ENCODE peak calls at places on chromosomes 1 and 21, in four cellular contexts. P, W, B and R are unnamed samples.

GRCh38 chr1:95506736-95507404 is 272.9 kb downstream of the RWDD3 start:
- DNase-seq in P (no peak), W (no peak), B (no peak), R (peak)

GRCh38 chr1:193654951-193655705 is 468.7 kb upstream of the B3GALT2 start:
- DNase-seq in P (no peak), W (no peak), B (no peak), R (no peak)

GRCh38 chr1:186244825-186245224 is 130.2 kb downstream of the TPR start:
- DNase-seq in P (no peak), W (no peak), B (peak), R (no peak)

GRCh38 chr1:25728301-25728935 is 71.6 kb upstream of the SELENON start:
- DNase-seq in P (no peak), W (no peak), B (no peak), R (no peak)

GRCh38 chr1:189787201-189787600 is 690.5 kb downstream of the BRINP3 start:
- DNase-seq in P (no peak), W (no peak), B (peak), R (no peak)

GRCh38 chr1:171929121-171929520 is 87.8 kb downstream of the DNM3 start:
- DNase-seq in P (no peak), W (no peak), B (no peak), R (no peak)

GRCh38 chr1:26378088-26378878 is 5.7 kb upstream of the ZNF683 start:
- DNase-seq in P (peak), W (peak), B (no peak), R (no peak)

GRCh38 chr1:15627343-15627988 is 10.2 kb downstream of the DDI2 start:
- DNase-seq in P (peak), W (peak), B (no peak), R (no peak)

GRCh38 chr1:53176452-53177344 is 19.9 kb upstream of the CPT2 start:
- DNase-seq in P (no peak), W (no peak), B (no peak), R (peak)

GRCh38 chr1:30716646-30717045 is 6.7 kb downstream of the MATN1 start:
- DNase-seq in P (no peak), W (no peak), B (no peak), R (no peak)

GRCh38 chr21:45870851-45871615 is 110.5 kb upstream of the COL6A1 start:
- DNase-seq in P (no peak), W (no peak), B (no peak), R (no peak)

GRCh38 chr1:146051452-146051852 is 29.9 kb upstream of the HJV start:
- DNase-seq in P (no peak), W (no peak), B (no peak), R (no peak)

GRCh38 chr1:1359316-1359667 is 937 bp upstream of the MXRA8 start:
- DNase-seq in P (no peak), W (no peak), B (no peak), R (no peak)

GRCh38 chr1:166902279-166902678 is 26.2 kb upstream of the TADA1 start:
- DNase-seq in P (peak), W (no peak), B (no peak), R (no peak)

GRCh38 chr21:15045017-15045416 is 19.8 kb downstream of the NRIP1 start:
- DNase-seq in P (no peak), W (no peak), B (no peak), R (no peak)

GRCh38 chr1:43493661-43494450 is 36.8 kb upstream of the PTPRF start:
- DNase-seq in P (no peak), W (no peak), B (peak), R (no peak)

GRCh38 chr1:241167121-241167619 is 189.8 kb downstream of the RGS7 start:
- DNase-seq in P (no peak), W (no peak), B (no peak), R (no peak)

GRCh38 chr1:165633624-165634023 is 2.6 kb downstream of the MGST3 start:
- DNase-seq in P (no peak), W (no peak), B (no peak), R (no peak)

GRCh38 chr1:41356752-41357151 is 4.5 kb upstream of the FOXO6 start:
- DNase-seq in P (no peak), W (no peak), B (no peak), R (no peak)

GRCh38 chr1:41355356-41355755 is 5.9 kb upstream of the FOXO6 start:
- DNase-seq in P (no peak), W (no peak), B (no peak), R (no peak)

GRCh38 chr1:41354956-41355355 is 6.3 kb upstream of the FOXO6 start:
- DNase-seq in P (no peak), W (no peak), B (no peak), R (no peak)

GRCh38 chr1:41357451-41358151 is 3.6 kb upstream of the FOXO6 start:
- DNase-seq in P (no peak), W (no peak), B (no peak), R (peak)

GRCh38 chr1:41355761-41356160 is 5.5 kb upstream of the FOXO6 start:
- DNase-seq in P (no peak), W (no peak), B (no peak), R (no peak)
- TF ChIP-seq NFIC in P (no peak), W (no peak), B (no peak), R (no peak)

DNA sequence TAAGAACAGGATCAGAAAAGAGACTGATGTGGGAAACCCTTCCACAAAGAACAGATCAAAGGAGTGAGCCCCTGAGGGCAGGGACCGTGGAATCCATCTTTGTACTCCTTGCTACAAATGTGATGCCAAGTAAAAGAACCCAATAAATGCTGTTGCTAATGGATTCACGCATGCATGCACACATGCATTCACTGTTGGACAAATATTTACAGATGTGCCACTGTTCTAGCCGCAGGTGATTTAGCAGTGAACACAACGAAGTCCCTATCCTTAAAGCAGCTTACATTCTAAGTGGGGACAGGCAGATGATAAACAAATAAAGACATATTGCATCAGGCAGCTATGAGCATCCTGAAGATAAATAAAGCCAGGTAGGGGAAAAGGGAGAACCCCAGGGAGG is 67.8 kb downstream of the ITPKB start:
- DNase-seq in P (no peak), W (no peak), B (no peak), R (no peak)
- H3K4me3 ChIP-seq in P (no peak), W (no peak), B (no peak), R (no peak)

GRCh38 chr1:37629726-37630425 is 4.8 kb downstream of the RSPO1 start:
- DNase-seq in P (no peak), W (no peak), B (no peak), R (no peak)

GRCh38 chr1:37629008-37629407 is 5.7 kb downstream of the RSPO1 start:
- DNase-seq in P (no peak), W (no peak), B (no peak), R (no peak)

GRCh38 chr1:37631039-37631428 is 3.7 kb downstream of the RSPO1 start:
- DNase-seq in P (no peak), W (no peak), B (no peak), R (no peak)

GRCh38 chr1:37630426-37631038 is 4.2 kb downstream of the RSPO1 start:
- DNase-seq in P (no peak), W (no peak), B (no peak), R (no peak)

GRCh38 chr1:37628026-37628556 is 6.6 kb downstream of the RSPO1 start:
- DNase-seq in P (no peak), W (no peak), B (no peak), R (no peak)
- TF ChIP-seq MAX in P (no peak), W (no peak), B (no peak), R (no peak)

GRCh38 chr1:159957824-159958268 is 3.8 kb upstream of the SLAMF9 start:
- DNase-seq in P (peak), W (no peak), B (no peak), R (no peak)
- TF ChIP-seq NFIC in P (peak), W (no peak), B (no peak), R (no peak)

DNA sequence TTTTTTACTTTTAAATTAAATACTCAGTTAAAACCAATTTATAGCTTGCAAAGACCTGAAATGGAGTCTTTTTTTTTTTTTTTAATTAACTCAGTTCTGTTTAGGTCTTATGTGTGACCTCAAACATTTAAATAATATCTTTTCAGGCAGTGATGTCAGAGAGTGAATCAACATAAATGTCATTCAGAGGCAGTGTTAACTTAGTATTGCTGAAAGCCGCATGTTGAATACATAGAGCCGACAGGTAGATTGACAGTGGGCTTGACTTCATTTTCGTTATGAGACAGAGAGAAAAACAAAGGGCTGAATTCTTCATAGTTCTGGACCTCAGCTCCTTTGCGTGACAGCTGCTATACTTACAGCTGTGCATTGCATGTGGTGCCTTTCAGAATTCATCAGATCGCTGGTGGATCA is 51.5 kb downstream of the PRDM2 start:
- DNase-seq in P (no peak), W (peak), B (no peak), R (no peak)
- H3K4me3 ChIP-seq in P (no peak), W (peak), B (no peak), R (no peak)

DNA sequence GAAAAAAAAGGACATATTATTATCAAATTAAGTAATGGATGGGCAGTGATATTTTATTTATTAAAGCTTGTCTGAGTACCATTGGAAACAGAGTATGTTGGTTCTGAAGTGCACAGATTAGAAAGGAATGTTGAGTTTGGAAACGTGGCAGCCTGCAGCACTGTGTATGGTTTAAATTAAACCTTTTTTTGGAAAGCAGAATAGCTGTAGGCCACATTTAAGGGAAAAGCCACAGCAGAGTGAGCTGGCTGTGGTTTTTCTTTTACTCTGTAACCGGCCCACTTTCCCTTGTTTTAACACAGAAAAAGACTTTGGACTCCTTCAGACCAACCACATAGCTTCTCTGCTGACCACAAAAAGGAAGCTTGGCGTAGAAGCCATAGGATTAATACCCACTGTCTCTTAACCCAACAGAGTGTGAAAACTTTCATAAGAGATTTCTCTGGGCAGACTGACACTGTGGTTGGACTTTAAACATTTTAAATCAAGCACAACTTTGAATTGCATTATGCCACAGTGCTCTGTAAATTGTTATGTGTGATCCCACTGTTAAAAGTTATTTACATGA is 75.1 kb downstream of the NFIA start:
- DNase-seq in P (no peak), W (no peak), B (peak), R (peak)
- TF ChIP-seq MAX in P (no peak), W (no peak), B (no peak), R (peak)

GRCh38 chr1:33455537-33456301 is 16.7 kb upstream of the ZSCAN20 start:
- DNase-seq in P (peak), W (no peak), B (peak), R (peak)
- TF ChIP-seq NFIC in P (no peak), W (no peak), B (no peak), R (peak)

GRCh38 chr1:113394043-113394862 is 3.9 kb downstream of the MAGI3 start:
- DNase-seq in P (no peak), W (no peak), B (peak), R (no peak)
- H3K4me3 ChIP-seq in P (no peak), W (no peak), B (peak), R (peak)